ENCODE peak calls at places on chromosome 20, in seven cellular contexts. D is CD4-positive, alpha-beta T cell; N is retinal pigment epithelial cell; H is AG09319; A is GM20000; C is brain microvascular endothelial cell; J is choroid plexus epithelial cell. V is an unnamed sample.

GRCh38 chr20:47456952-47457724 is 44.5 kb upstream of the NCOA3 start:
- DNase-seq in A (no peak), H (no peak), J (peak), N (no peak), C (peak), D (no peak), V (no peak)

GRCh38 chr20:35583636-35584560 is 31.7 kb upstream of the SPAG4 start:
- DNase-seq in J (no peak), H (no peak), A (no peak), C (no peak), N (no peak), D (no peak), V (no peak)

GRCh38 chr20:16123623-16124022 is 449.6 kb downstream of the KIF16B start:
- DNase-seq in J (no peak), N (no peak), D (no peak), A (no peak), C (no peak), H (no peak), V (no peak)

GRCh38 chr20:50969416-50969815 is 10.8 kb downstream of the MOCS3 start:
- DNase-seq in H (no peak), J (no peak), A (no peak), N (no peak), C (no peak), D (no peak), V (no peak)

GRCh38 chr20:54011352-54011751 is 59.0 kb downstream of the BCAS1 start:
- DNase-seq in C (no peak), J (no peak), N (no peak), H (no peak), A (no peak), D (no peak), V (no peak)

GRCh38 chr20:24587384-24588046 is 118.1 kb downstream of the SYNDIG1 start:
- DNase-seq in A (no peak), N (no peak), C (no peak), H (no peak), J (no peak), D (no peak), V (no peak)

GRCh38 chr20:20931632-20932031 is 174.5 kb downstream of the LINC00237 start:
- DNase-seq in J (no peak), A (no peak), N (no peak), D (no peak), H (no peak), C (no peak), V (no peak)

GRCh38 chr20:17666491-17666890 is 15.6 kb downstream of the RRBP1 start:
- DNase-seq in D (no peak), J (peak), C (no peak), H (no peak), A (no peak), N (no peak), V (no peak)

GRCh38 chr20:35174458-35175216 is 2.8 kb downstream of the PROCR start:
- DNase-seq in C (no peak), J (peak), N (no peak), H (no peak), A (no peak), D (no peak), V (no peak)

GRCh38 chr20:10075606-10076005 is 40.8 kb downstream of the ANKEF1 start:
- DNase-seq in D (no peak), C (no peak), H (no peak), N (no peak), A (no peak), J (no peak), V (no peak)

GRCh38 chr20:2814587-2815051 is at the start of gene C20orf141:
- DNase-seq in A (no peak), C (peak), N (peak), H (peak), D (no peak), J (peak), V (no peak)

GRCh38 chr20:58634121-58634817 is 16.8 kb upstream of the STX16 start:
- DNase-seq in D (no peak), H (no peak), A (peak), N (no peak), C (no peak), J (no peak), V (no peak)

GRCh38 chr20:36399147-36399968 is 93.2 kb downstream of the DLGAP4 start:
- DNase-seq in H (no peak), A (peak), C (peak), D (no peak), J (peak), N (no peak), V (no peak)

GRCh38 chr20:57957397-57958049 is 247.7 kb upstream of the PMEPA1 start:
- DNase-seq in J (no peak), A (no peak), C (peak), D (no peak), N (no peak), H (no peak), V (no peak)

GRCh38 chr20:48075591-48076174 is 290.4 kb upstream of the SULF2 start:
- DNase-seq in H (no peak), A (no peak), N (no peak), C (no peak), D (no peak), J (no peak), V (no peak)

GRCh38 chr20:23347791-23348190 is 2.8 kb upstream of the NXT1 start:
- DNase-seq in D (no peak), C (no peak), J (no peak), N (no peak), A (no peak), H (no peak), V (no peak)

GRCh38 chr20:25084616-25085187 is 2.8 kb upstream of the VSX1 start:
- DNase-seq in A (no peak), H (no peak), D (no peak), N (no peak), C (no peak), J (no peak), V (no peak)

GRCh38 chr20:58169441-58169840 is 59.0 kb downstream of the ANKRD60 start:
- DNase-seq in H (no peak), C (peak), A (no peak), D (no peak), J (peak), N (no peak), V (no peak)

DNA sequence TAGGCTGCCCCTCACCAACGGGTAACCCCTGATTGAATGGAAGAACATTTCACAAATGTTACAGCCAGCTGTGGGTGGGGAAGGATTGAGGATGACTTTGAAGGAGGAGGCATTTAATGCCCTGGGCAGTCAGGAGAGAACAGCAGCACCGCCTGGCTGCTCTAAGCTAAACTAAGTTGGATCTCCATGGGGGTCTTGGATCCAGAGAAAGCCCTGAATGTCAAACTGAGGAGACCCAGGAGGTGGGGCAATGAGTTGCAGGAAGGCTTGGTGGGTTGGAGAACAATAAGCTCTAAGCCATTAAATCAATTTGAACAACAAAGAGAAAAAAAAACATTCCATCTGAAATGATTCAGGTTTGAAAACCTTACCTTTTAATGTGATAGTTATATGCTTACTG is 35.4 kb downstream of the TMX4 start:
- DNase-seq in J (no peak), D (no peak), C (no peak), A (no peak), H (no peak), N (no peak), V (no peak)
- TF ChIP-seq CTCF in J (no peak), D (no peak), C (no peak), A (no peak), H (no peak), N (no peak), V (no peak)

GRCh38 chr20:44245977-44246376 is 1.1 kb upstream of the GDAP1L1 start:
- DNase-seq in H (no peak), D (no peak), A (no peak), C (no peak), J (no peak), N (no peak), V (no peak)

GRCh38 chr20:44248420-44248759 is 1.3 kb downstream of the GDAP1L1 start:
- DNase-seq in H (no peak), A (no peak), J (no peak), D (no peak), C (no peak), N (no peak), V (no peak)

GRCh38 chr20:44251284-44251683 is 4.2 kb downstream of the GDAP1L1 start:
- DNase-seq in D (no peak), J (no peak), C (no peak), H (no peak), A (no peak), N (no peak), V (no peak)

GRCh38 chr20:44247131-44247571 is at the start of gene GDAP1L1:
- DNase-seq in A (no peak), D (no peak), C (no peak), H (no peak), N (no peak), J (no peak), V (no peak)

DNA sequence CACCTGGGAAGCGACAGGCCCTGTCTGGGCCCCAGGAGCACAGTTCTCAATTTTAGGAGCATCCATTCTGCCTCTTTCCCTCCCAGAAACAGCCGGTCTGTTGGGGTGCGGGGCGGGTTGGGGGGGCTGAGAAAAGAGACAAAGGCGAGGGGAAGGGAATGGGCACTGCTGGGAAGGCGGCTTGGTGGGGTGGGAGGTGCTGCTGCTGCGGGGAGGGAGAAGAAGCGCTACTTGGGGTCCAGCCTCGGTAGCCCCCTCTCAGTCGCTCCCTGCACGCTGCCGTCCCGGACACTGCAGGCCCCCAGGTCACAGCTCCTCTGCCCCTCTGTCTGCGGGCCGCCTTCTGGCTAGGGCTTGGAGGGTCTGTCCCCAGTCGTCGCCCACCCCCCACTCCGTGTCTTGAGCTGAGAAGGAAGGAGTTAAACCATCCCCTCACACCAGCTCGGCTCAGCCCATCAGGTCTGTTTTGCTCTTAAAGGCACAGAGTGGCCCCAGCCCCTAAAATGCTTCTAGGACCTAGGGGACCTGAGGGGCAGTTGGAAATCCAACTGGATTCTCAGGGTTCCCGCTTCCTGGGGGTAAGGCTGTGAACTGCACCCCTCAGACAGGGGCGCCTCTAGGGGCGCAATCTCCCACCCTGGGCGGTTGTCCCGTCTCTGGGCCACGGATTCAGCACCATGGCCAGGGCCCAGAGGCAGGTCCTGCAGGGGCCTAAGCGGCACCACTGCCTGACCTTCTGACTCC is 740 bp downstream of the GDAP1L1 start:
- DNase-seq in J (peak), A (peak), H (no peak), D (no peak), C (peak), N (peak), V (peak)
- TF ChIP-seq CTCF in J (peak), A (no peak), H (peak), D (no peak), C (peak), N (peak), V (peak)

GRCh38 chr20:19662638-19662995 is 95.4 kb upstream of the RIN2 start:
- DNase-seq in C (no peak), N (no peak), A (no peak), D (no peak), H (no peak), J (no peak), V (no peak)
- TF ChIP-seq CTCF in C (no peak), N (no peak), A (no peak), D (no peak), H (no peak), J (no peak), V (peak)

GRCh38 chr20:59708326-59708725 is 104.0 kb downstream of the PHACTR3 start:
- DNase-seq in D (no peak), C (no peak), J (no peak), H (no peak), N (no peak), A (no peak), V (no peak)

GRCh38 chr20:59706106-59706693 is 101.9 kb downstream of the PHACTR3 start:
- DNase-seq in D (no peak), A (no peak), J (no peak), N (no peak), H (no peak), C (no peak), V (no peak)

GRCh38 chr20:59703046-59703445 is 98.7 kb downstream of the PHACTR3 start:
- DNase-seq in N (no peak), D (no peak), H (no peak), C (no peak), A (no peak), J (no peak), V (no peak)

GRCh38 chr20:59709636-59710035 is 105.3 kb downstream of the PHACTR3 start:
- DNase-seq in D (no peak), N (no peak), H (no peak), J (no peak), A (no peak), C (no peak), V (no peak)

GRCh38 chr20:59705651-59706101 is 101.3 kb downstream of the PHACTR3 start:
- DNase-seq in D (no peak), A (no peak), H (no peak), J (no peak), N (no peak), C (no peak), V (no peak)
- TF ChIP-seq CTCF in D (no peak), A (no peak), H (no peak), J (no peak), N (no peak), C (no peak), V (no peak)

GRCh38 chr20:49583669-49584417 is 15.9 kb upstream of the PTGIS start:
- DNase-seq in N (peak), A (no peak), H (peak), C (peak), D (no peak), J (peak), V (no peak)
- TF ChIP-seq CTCF in N (no peak), A (no peak), H (no peak), C (peak), D (no peak), J (peak), V (no peak)

GRCh38 chr20:1735417-1736089 is 78.0 kb upstream of the SIRPG start:
- DNase-seq in A (no peak), J (no peak), N (no peak), D (no peak), C (no peak), H (no peak), V (no peak)

GRCh38 chr20:1737134-1737533 is 79.6 kb upstream of the SIRPG start:
- DNase-seq in H (no peak), D (no peak), J (no peak), A (no peak), N (no peak), C (no peak), V (no peak)

GRCh38 chr20:1734269-1734858 is 76.8 kb upstream of the SIRPG start:
- DNase-seq in J (peak), A (peak), H (no peak), C (peak), D (no peak), N (no peak), V (no peak)
- TF ChIP-seq CTCF in J (no peak), A (peak), H (no peak), C (no peak), D (peak), N (no peak), V (no peak)

GRCh38 chr20:38986663-38987062 is 24.5 kb downstream of the DHX35 start:
- DNase-seq in C (no peak), J (peak), H (no peak), N (no peak), A (no peak), D (no peak), V (no peak)
- TF ChIP-seq CTCF in C (no peak), J (no peak), H (no peak), N (no peak), A (no peak), D (no peak), V (no peak)

DNA sequence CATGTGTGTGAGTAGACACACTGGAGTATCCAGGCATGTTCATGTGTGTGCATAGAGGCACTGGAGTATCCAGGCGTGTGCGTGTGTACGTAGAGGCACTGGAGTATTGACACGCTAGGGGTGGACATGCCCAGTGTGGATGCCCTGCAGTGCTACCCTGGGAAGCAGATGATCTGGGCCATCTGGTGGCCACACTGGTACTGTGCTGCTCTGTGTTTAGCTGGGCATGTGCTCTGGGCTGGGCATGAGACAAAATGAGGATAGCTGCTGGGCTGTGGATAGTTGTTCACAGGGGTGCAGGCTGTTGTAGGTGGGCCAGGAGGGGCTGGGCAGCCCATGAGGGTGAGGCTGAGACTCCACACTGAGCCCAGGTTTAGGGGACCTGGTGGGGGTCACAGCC is 24.0 kb upstream of the NPBWR2 start:
- DNase-seq in A (no peak), N (no peak), D (no peak), J (peak), C (no peak), H (no peak), V (peak)
- TF ChIP-seq CTCF in A (no peak), N (peak), D (no peak), J (peak), C (peak), H (no peak), V (no peak)

GRCh38 chr20:4233520-4233919 is 218.2 kb upstream of the RNF24 start:
- DNase-seq in N (no peak), J (no peak), C (no peak), A (no peak), D (no peak), H (no peak), V (no peak)
- TF ChIP-seq CTCF in N (no peak), J (peak), C (peak), A (no peak), D (no peak), H (no peak), V (no peak)

DNA sequence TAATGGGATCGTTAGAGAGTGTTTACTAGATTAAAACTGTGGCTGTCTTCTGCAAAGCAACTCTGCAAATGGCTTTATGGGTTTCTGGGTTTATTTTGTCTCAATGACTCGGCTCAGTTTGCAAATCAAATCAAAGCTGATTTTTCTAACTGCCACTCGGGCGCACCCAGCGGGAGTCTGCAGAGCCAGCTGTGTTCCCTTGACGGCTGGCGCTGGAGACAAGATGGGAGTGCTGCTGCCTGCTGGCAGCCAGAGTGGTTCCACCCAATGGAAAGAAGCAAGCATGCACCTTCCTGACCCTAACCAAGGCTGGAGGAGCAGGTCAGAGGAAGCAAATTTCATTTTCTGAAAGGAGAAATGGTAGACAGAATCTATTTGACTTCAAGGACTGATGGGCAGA is 659.0 kb upstream of the CHD6 start:
- DNase-seq in A (no peak), C (no peak), D (no peak), H (no peak), N (no peak), J (no peak), V (no peak)
- TF ChIP-seq CTCF in A (no peak), C (no peak), D (no peak), H (no peak), N (no peak), J (no peak), V (no peak)